ENCODE peak calls at places on chromosomes 3 and 15, in five cellular contexts. One of them, this sample, is unnamed.

GRCh38 chr3:194686816-194687637 is 1.3 kb downstream of the FAM43A start:
- DNase-seq in effector CD4-positive, alpha-beta T cell: peak
- DNase-seq in T-cell: no peak
- DNase-seq in left colon: peak
- DNase-seq in heart right ventricle: peak
- DNase-seq in this sample: no peak

GRCh38 chr3:127175272-127175671 is 17.7 kb upstream of the PRR23E start:
- DNase-seq in effector CD4-positive, alpha-beta T cell: no peak
- DNase-seq in T-cell: no peak
- DNase-seq in left colon: no peak
- DNase-seq in heart right ventricle: no peak
- DNase-seq in this sample: no peak

GRCh38 chr3:185082149-185082548 is 70.7 kb downstream of the C3orf70 start:
- DNase-seq in effector CD4-positive, alpha-beta T cell: no peak
- DNase-seq in T-cell: no peak
- DNase-seq in left colon: no peak
- DNase-seq in heart right ventricle: no peak
- DNase-seq in this sample: no peak

GRCh38 chr3:100400424-100400781 is 486 bp downstream of the TOMM70 start:
- DNase-seq in effector CD4-positive, alpha-beta T cell: peak
- DNase-seq in T-cell: peak
- DNase-seq in left colon: no peak
- DNase-seq in heart right ventricle: peak
- DNase-seq in this sample: no peak

GRCh38 chr3:175869398-175869797 is 1010.3 kb downstream of the NAALADL2 start:
- DNase-seq in effector CD4-positive, alpha-beta T cell: no peak
- DNase-seq in T-cell: no peak
- DNase-seq in left colon: no peak
- DNase-seq in heart right ventricle: no peak
- DNase-seq in this sample: no peak

GRCh38 chr3:126105691-126106187 is 21.8 kb upstream of the SLC41A3 start:
- DNase-seq in effector CD4-positive, alpha-beta T cell: no peak
- DNase-seq in T-cell: no peak
- DNase-seq in left colon: no peak
- DNase-seq in heart right ventricle: no peak
- DNase-seq in this sample: no peak

GRCh38 chr3:169774186-169774585 is 990 bp downstream of the MYNN start:
- DNase-seq in effector CD4-positive, alpha-beta T cell: no peak
- DNase-seq in T-cell: no peak
- DNase-seq in left colon: no peak
- DNase-seq in heart right ventricle: no peak
- DNase-seq in this sample: no peak

GRCh38 chr3:160748787-160749186 is 7.2 kb upstream of the PPM1L start:
- DNase-seq in effector CD4-positive, alpha-beta T cell: no peak
- DNase-seq in T-cell: no peak
- DNase-seq in left colon: no peak
- DNase-seq in heart right ventricle: no peak
- DNase-seq in this sample: no peak

GRCh38 chr3:30711867-30712266 is 105.5 kb downstream of the TGFBR2 start:
- DNase-seq in effector CD4-positive, alpha-beta T cell: no peak
- DNase-seq in T-cell: no peak
- DNase-seq in left colon: no peak
- DNase-seq in heart right ventricle: no peak
- DNase-seq in this sample: no peak

GRCh38 chr3:130517541-130517940 is 564 bp downstream of the COL6A6 start:
- DNase-seq in effector CD4-positive, alpha-beta T cell: no peak
- DNase-seq in T-cell: no peak
- DNase-seq in left colon: no peak
- DNase-seq in heart right ventricle: no peak
- DNase-seq in this sample: no peak

GRCh38 chr3:9690451-9691450 is 12.9 kb upstream of the CPNE9 start:
- DNase-seq in effector CD4-positive, alpha-beta T cell: no peak
- DNase-seq in T-cell: no peak
- DNase-seq in left colon: no peak
- DNase-seq in heart right ventricle: no peak
- DNase-seq in this sample: no peak

GRCh38 chr3:20043398-20043797 is 3.2 kb downstream of the KAT2B start:
- DNase-seq in effector CD4-positive, alpha-beta T cell: peak
- DNase-seq in T-cell: peak
- DNase-seq in left colon: peak
- DNase-seq in heart right ventricle: peak
- DNase-seq in this sample: no peak

GRCh38 chr3:178275311-178275710 is 260.9 kb upstream of the KCNMB2 start:
- DNase-seq in effector CD4-positive, alpha-beta T cell: no peak
- DNase-seq in T-cell: no peak
- DNase-seq in left colon: no peak
- DNase-seq in heart right ventricle: no peak
- DNase-seq in this sample: no peak

GRCh38 chr15:60523056-60523455 is 44.1 kb upstream of the ICE2 start:
- DNase-seq in effector CD4-positive, alpha-beta T cell: no peak
- DNase-seq in T-cell: no peak
- DNase-seq in left colon: no peak
- DNase-seq in heart right ventricle: no peak
- DNase-seq in this sample: no peak

GRCh38 chr15:31158858-31159569 is 57.5 kb upstream of the TRPM1 start:
- DNase-seq in effector CD4-positive, alpha-beta T cell: no peak
- DNase-seq in T-cell: no peak
- DNase-seq in left colon: no peak
- DNase-seq in heart right ventricle: peak
- DNase-seq in this sample: no peak

GRCh38 chr3:102354818-102355515 is 79.8 kb upstream of the ZPLD1 start:
- DNase-seq in effector CD4-positive, alpha-beta T cell: no peak
- DNase-seq in T-cell: no peak
- DNase-seq in left colon: no peak
- DNase-seq in heart right ventricle: no peak
- DNase-seq in this sample: no peak

This sample was measured in hippocampal formation.